ENCODE peak calls at places on chromosomes 3 and 15, in five cellular contexts. D is IMR-90, Y is HepG2, P is NCI-H748 treated with DMSO at 0.1 percent for 48 hours, B is lung microvascular endothelial cell. A is an unnamed sample.

GRCh38 chr3:111859974-111860859 is 1.2 kb downstream of the PHLDB2 start:
- DNase-seq in Y (peak), B (peak), P (peak), D (peak), A (peak)

GRCh38 chr3:196055683-196056270 is 26.1 kb downstream of the TFRC start:
- DNase-seq in D (no peak), Y (peak), P (no peak), B (no peak), A (no peak)

GRCh38 chr15:20341901-20342605 is 199.5 kb downstream of the GOLGA6L6 start:
- DNase-seq in D (no peak), Y (no peak), P (no peak), B (peak), A (no peak)

GRCh38 chr3:186021673-186022362 is 84.0 kb upstream of the TRA2B start:
- DNase-seq in Y (no peak), D (peak), B (peak), P (no peak), A (no peak)

GRCh38 chr15:75662823-75663519 is 15.3 kb downstream of the SNX33 start:
- DNase-seq in B (no peak), P (no peak), Y (no peak), D (no peak), A (no peak)

GRCh38 chr3:54841461-54841860 is 86.4 kb downstream of the LRTM1 start:
- DNase-seq in P (no peak), B (no peak), Y (no peak), D (no peak), A (no peak)

GRCh38 chr15:40368701-40369473 is 10.9 kb downstream of the DISP2 start:
- DNase-seq in Y (no peak), B (no peak), D (no peak), P (no peak), A (no peak)

GRCh38 chr3:23880703-23881339 is 36.0 kb downstream of the NKIRAS1 start:
- DNase-seq in Y (no peak), B (peak), D (peak), P (no peak), A (no peak)

GRCh38 chr3:102571985-102572384 is 137.2 kb downstream of the ZPLD1 start:
- DNase-seq in B (no peak), D (no peak), Y (no peak), P (no peak), A (no peak)

A was measured in T follicular helper cell.